ENCODE peak calls at places on chromosomes 11 and 22, in seven cellular contexts. P is H9, F is IMR-90, B is trophoblast cell, E is neuronal stem cell, Z is mesendoderm, L is H1. T is an unnamed sample.
A peak's percentile ranks its signal among the peaks of the same experiment; 100 is the strongest.

GRCh38 chr22:42792909-42793847 is 63.9 kb downstream of the ARFGAP3 start:
- DNase-seq in B (no peak), Z (no peak), P (no peak), F (no peak), E (no peak), L (no peak), T (no peak)

GRCh38 chr11:70128435-70128906 is 50.4 kb downstream of the ANO1 start:
- DNase-seq in B (no peak), L (peak; percentile 21), E (no peak), P (peak; percentile 72), Z (peak; percentile 66), F (no peak), T (no peak)

GRCh38 chr22:39990688-39991087 is 4.1 kb upstream of the FAM83F start:
- DNase-seq in B (no peak), L (no peak), E (no peak), F (no peak), Z (peak; percentile 79), P (no peak), T (no peak)

GRCh38 chr11:44760917-44761545 is 34.3 kb downstream of the TSPAN18 start:
- DNase-seq in P (peak; percentile 79), B (peak; percentile 18), L (peak; percentile 68), E (peak; percentile 69), Z (peak; percentile 81), F (peak; percentile 96), T (peak; percentile 94)

GRCh38 chr22:18091916-18092526 is 14.2 kb downstream of the PEX26 start:
- DNase-seq in B (no peak), L (no peak), F (peak; percentile 43), E (no peak), P (no peak), Z (no peak), T (no peak)

GRCh38 chr11:102683277-102683676 is 22.3 kb downstream of the MMP27 start:
- DNase-seq in B (no peak), L (no peak), Z (peak; percentile 43), P (peak; percentile 55), E (no peak), F (no peak), T (no peak)

GRCh38 chr11:14812776-14813175 is 79.3 kb downstream of the CYP2R1 start:
- DNase-seq in L (no peak), Z (peak; percentile 60), P (no peak), F (peak; percentile 2), E (no peak), B (no peak), T (no peak)

GRCh38 chr11:33703771-33704170 is 3.1 kb upstream of the C11orf91 start:
- DNase-seq in F (peak; percentile 35), L (no peak), B (no peak), E (no peak), Z (no peak), P (no peak), T (no peak)

GRCh38 chr22:27212617-27213177 is 555.3 kb downstream of the MIAT start:
- DNase-seq in E (no peak), Z (peak; percentile 44), F (peak; percentile 98), L (no peak), P (no peak), B (no peak), T (peak; percentile 100)

GRCh38 chr11:86174101-86175046 is 70.2 kb upstream of the EED start:
- DNase-seq in B (peak; percentile 96), E (no peak), Z (no peak), F (peak; percentile 99), L (no peak), P (no peak), T (peak; percentile 95)

GRCh38 chr22:40196628-40197027 is 18.9 kb downstream of the TNRC6B start:
- DNase-seq in B (no peak), P (no peak), L (no peak), F (peak; percentile 97), Z (no peak), E (no peak), T (peak; percentile 97)

GRCh38 chr22:25645964-25646363 is 81.5 kb downstream of the GRK3 start:
- DNase-seq in F (peak; percentile 10), P (no peak), L (no peak), E (no peak), B (no peak), Z (no peak), T (no peak)

GRCh38 chr22:32909561-32910348 is 108.2 kb downstream of the TIMP3 start:
- DNase-seq in P (no peak), Z (no peak), L (no peak), E (no peak), F (no peak), B (no peak), T (no peak)

GRCh38 chr22:35445933-35446332 is 46.0 kb downstream of the MCM5 start:
- DNase-seq in B (peak; percentile 7), L (no peak), Z (no peak), P (no peak), F (no peak), E (no peak), T (peak; percentile 53)
- H3K23ac ChIP-seq in B (no peak overlapping the region), L (no peak overlapping the region), Z (no peak overlapping the region), P (no peak overlapping the region), F (peak overlapping the region; percentile 69), E (no peak overlapping the region), T (no peak overlapping the region)

DNA sequence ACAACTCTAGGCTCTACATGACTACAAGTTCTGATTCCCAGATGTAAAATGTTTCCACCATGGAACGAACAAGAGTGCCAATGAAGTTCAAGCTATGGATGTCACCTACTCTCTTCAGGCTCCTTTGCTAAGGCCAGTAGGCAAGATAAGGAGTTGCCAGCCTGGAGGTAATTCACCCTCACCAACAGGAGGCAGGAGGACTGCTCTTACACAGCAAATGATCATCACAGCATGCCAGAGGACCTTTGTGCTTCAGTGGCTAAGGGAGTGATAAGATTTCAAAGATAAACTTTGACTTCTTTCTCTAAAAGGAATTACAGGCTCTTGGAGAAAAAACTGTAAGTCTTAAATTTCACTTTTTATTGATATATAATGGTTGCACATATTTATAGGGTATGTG is 54.1 kb upstream of the SLC36A4 start:
- DNase-seq in L (no peak), P (no peak), Z (peak; percentile 67), B (peak; percentile 22), E (no peak), F (no peak), T (no peak)
- H2BK120ac ChIP-seq in L (no peak overlapping the region), P (no peak overlapping the region), Z (no peak overlapping the region), B (no peak overlapping the region), E (no peak overlapping the region), F (no peak overlapping the region), T (no peak overlapping the region)

GRCh38 chr11:123111465-123111864 is 49.5 kb upstream of the HSPA8 start:
- DNase-seq in Z (peak; percentile 71), F (peak; percentile 65), B (no peak), E (peak; percentile 39), P (no peak), L (no peak), T (peak; percentile 64)
- H3K23ac ChIP-seq in Z (no peak overlapping the region), F (no peak overlapping the region), B (no peak overlapping the region), E (no peak overlapping the region), P (no peak overlapping the region), L (no peak overlapping the region), T (no peak overlapping the region)

GRCh38 chr11:17129003-17129402 is 51.5 kb upstream of the RPS13 start:
- DNase-seq in B (no peak), P (no peak), L (no peak), F (peak; percentile 60), Z (no peak), E (no peak), T (peak; percentile 2)
- H2BK120ac ChIP-seq in B (no peak overlapping the region), P (no peak overlapping the region), L (no peak overlapping the region), F (no peak overlapping the region), Z (no peak overlapping the region), E (no peak overlapping the region), T (no peak overlapping the region)

GRCh38 chr11:121514998-121515671 is 62.4 kb upstream of the SORL1-AS1 start:
- DNase-seq in L (no peak), E (no peak), P (no peak), B (no peak), F (no peak), Z (no peak), T (no peak)
- H3K23ac ChIP-seq in L (no peak overlapping the region), E (no peak overlapping the region), P (no peak overlapping the region), B (no peak overlapping the region), F (no peak overlapping the region), Z (no peak overlapping the region), T (no peak overlapping the region)

GRCh38 chr11:1645357-1645821 is 15.8 kb downstream of the KRTAP5-5 start:
- DNase-seq in E (no peak), F (no peak), B (no peak), Z (no peak), L (no peak), P (no peak), T (no peak)
- H2BK120ac ChIP-seq in E (no peak overlapping the region), F (no peak overlapping the region), B (no peak overlapping the region), Z (no peak overlapping the region), L (no peak overlapping the region), P (no peak overlapping the region), T (no peak overlapping the region)

DNA sequence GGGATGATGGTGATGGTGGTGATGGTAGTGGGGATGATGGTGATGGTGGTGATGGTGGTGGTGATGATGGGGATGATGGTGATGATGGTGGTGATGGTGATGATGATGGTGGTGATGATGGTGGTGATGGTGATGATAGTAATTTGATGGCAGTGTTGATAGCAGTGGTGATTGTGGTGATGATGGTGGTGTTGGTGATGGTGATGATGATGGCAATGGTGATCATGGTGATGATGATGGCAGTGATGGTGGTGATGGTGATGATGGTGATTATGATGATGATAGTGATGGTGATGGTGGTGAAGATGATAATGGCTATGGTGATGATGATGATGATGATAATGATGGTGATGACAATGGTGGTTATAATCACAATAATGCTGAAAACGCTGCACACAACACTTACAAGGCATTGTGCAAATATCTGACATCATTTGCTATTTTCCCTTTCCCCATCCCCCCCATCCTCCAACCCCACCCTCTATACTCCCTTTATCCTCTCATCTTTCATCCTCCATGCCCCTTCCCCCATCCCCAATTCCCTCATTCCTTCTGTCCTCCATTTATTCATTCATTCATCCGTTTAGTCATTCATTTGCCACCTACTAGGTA is 230.1 kb downstream of the BRD1 start:
- DNase-seq in B (no peak), L (no peak), P (no peak), E (no peak), F (no peak), Z (no peak), T (no peak)
- H3K23ac ChIP-seq in B (no peak overlapping the region), L (no peak overlapping the region), P (no peak overlapping the region), E (no peak overlapping the region), F (no peak overlapping the region), Z (no peak overlapping the region), T (no peak overlapping the region)

DNA sequence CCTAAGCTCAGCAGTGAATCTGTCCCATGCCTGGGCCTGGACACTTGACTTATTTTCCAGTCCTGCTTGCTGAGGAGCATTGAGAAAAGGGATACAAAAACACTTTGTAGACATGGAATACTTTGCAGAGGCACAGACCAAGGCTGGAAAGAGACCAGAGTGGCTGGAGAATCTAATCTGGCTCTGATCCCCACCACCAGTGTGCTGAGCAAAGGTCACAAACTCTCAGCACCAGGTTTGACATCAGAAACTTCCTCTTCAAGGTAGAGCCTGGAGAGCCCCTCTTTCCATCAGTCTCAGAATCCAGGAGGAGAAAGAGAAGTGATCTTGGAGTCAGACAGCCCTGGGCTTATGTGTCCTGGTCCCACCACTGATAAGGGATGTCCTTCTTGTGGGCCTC is 53.5 kb downstream of the ISX start:
- DNase-seq in P (no peak), F (no peak), L (no peak), Z (no peak), B (no peak), E (no peak), T (no peak)
- H2BK120ac ChIP-seq in P (no peak overlapping the region), F (no peak overlapping the region), L (no peak overlapping the region), Z (no peak overlapping the region), B (no peak overlapping the region), E (no peak overlapping the region), T (no peak overlapping the region)

GRCh38 chr11:1292644-1293618 is 16.5 kb downstream of the TOLLIP start:
- DNase-seq in L (no peak), E (no peak), P (no peak), F (no peak), B (no peak), Z (no peak), T (no peak)
- H3K23ac ChIP-seq in L (no peak overlapping the region), E (peak overlapping the region; percentile 43), P (no peak overlapping the region), F (no peak overlapping the region), B (no peak overlapping the region), Z (no peak overlapping the region), T (no peak overlapping the region)